ENCODE peak calls at places on chromosome 2, in ten cellular contexts. G is A172; Z is amniotic stem cell; X is ELR; B is central memory CD4-positive, alpha-beta T cell; N is AML-193; W is DMS153; O is ovary; T is cerebellum; D is bronchial epithelial cell. Y is an unnamed sample.

GRCh38 chr2:28338754-28339325 is 53.8 kb upstream of the FOSL2 start:
- DNase-seq in G (no peak), Z (no peak), X (no peak), B (no peak), N (no peak), W (no peak), O (peak; percentile 38), T (no peak), D (peak; percentile 60), Y (no peak)

GRCh38 chr2:43131051-43131889 is 95.1 kb downstream of the ZFP36L2 start:
- DNase-seq in G (peak; percentile 85), Z (peak; percentile 83), X (peak; percentile 91), B (peak; percentile 91), N (peak; percentile 90), W (no peak), O (peak; percentile 38), T (no peak), D (peak; percentile 94), Y (peak; percentile 50)

GRCh38 chr2:159185401-159186130 is 100.9 kb downstream of the WDSUB1 start:
- DNase-seq in G (peak; percentile 23), Z (no peak), X (peak; percentile 59), B (no peak), N (peak; percentile 19), W (no peak), O (no peak), T (no peak), D (peak; percentile 22), Y (no peak)

GRCh38 chr2:176725873-176726645 is 456.8 kb downstream of the MTX2 start:
- DNase-seq in G (no peak), Z (no peak), X (no peak), B (no peak), N (no peak), W (no peak), O (no peak), T (no peak), D (no peak), Y (no peak)

GRCh38 chr2:207256476-207257207 is 90.9 kb upstream of the KLF7 start:
- DNase-seq in G (peak; percentile 66), Z (no peak), X (peak; percentile 66), B (no peak), N (no peak), W (no peak), O (no peak), T (no peak), D (no peak), Y (no peak)

GRCh38 chr2:25204190-25204838 is 35.9 kb upstream of the POMC start:
- DNase-seq in G (no peak), Z (no peak), X (no peak), B (no peak), N (no peak), W (no peak), O (no peak), T (no peak), D (no peak), Y (no peak)

GRCh38 chr2:144948205-144948855 is 428.4 kb upstream of the ZEB2 start:
- DNase-seq in G (no peak), Z (no peak), X (no peak), B (no peak), N (no peak), W (no peak), O (no peak), T (no peak), D (no peak), Y (no peak)

GRCh38 chr2:136065384-136065783 is 52.6 kb downstream of the CXCR4 start:
- DNase-seq in G (peak; percentile 70), Z (no peak), X (no peak), B (no peak), N (no peak), W (no peak), O (no peak), T (no peak), D (no peak), Y (no peak)

GRCh38 chr2:137939026-137939425 is 25.2 kb upstream of the HNMT start:
- DNase-seq in G (no peak), Z (no peak), X (no peak), B (no peak), N (no peak), W (no peak), O (no peak), T (no peak), D (peak; percentile 26), Y (no peak)

GRCh38 chr2:177406182-177406581 is 13.6 kb downstream of the AGPS start:
- DNase-seq in G (no peak), Z (no peak), X (no peak), B (no peak), N (no peak), W (no peak), O (no peak), T (no peak), D (no peak), Y (no peak)

GRCh38 chr2:175468699-175469098 is 287.2 kb upstream of the ATP5MC3 start:
- DNase-seq in G (no peak), Z (no peak), X (no peak), B (no peak), N (no peak), W (no peak), O (no peak), T (no peak), D (no peak), Y (no peak)

GRCh38 chr2:217357886-217358620 is 498.2 kb upstream of the TNP1 start:
- DNase-seq in G (no peak), Z (no peak), X (no peak), B (no peak), N (no peak), W (no peak), O (no peak), T (no peak), D (no peak), Y (no peak)

GRCh38 chr2:123380536-123380935 is 644.6 kb upstream of the CNTNAP5 start:
- DNase-seq in G (no peak), Z (no peak), X (no peak), B (no peak), N (no peak), W (no peak), O (no peak), T (no peak), D (no peak), Y (no peak)

GRCh38 chr2:44680424-44680971 is 261.0 kb upstream of the SIX3 start:
- DNase-seq in G (no peak), Z (no peak), X (no peak), B (no peak), N (no peak), W (no peak), O (no peak), T (no peak), D (no peak), Y (no peak)

Y was measured in cerebellar cortex.